ENCODE peak calls at places on chromosomes 3 and 15, in five cellular contexts. Q is fibroblast of lung; A is psoas muscle; L is cardiac muscle cell; H is CD8-positive, alpha-beta memory T cell. K is an unnamed sample. For H3K4me1 and H3K27me3, the result is how much of the 10 kb centered on the place peaks cover.

GRCh38 chr3:77348244-77348855 is 308.5 kb downstream of the ROBO2 start:
- DNase-seq in Q (peak), A (no peak), H (no peak), L (peak), K (no peak)

GRCh38 chr15:82133251-82133650 is 87.4 kb upstream of the MEX3B start:
- DNase-seq in A (no peak), Q (peak), H (no peak), L (no peak), K (no peak)

GRCh38 chr3:59654120-59654952 is 604.5 kb upstream of the CFAP20DC start:
- DNase-seq in A (peak), L (peak), Q (peak), H (no peak), K (peak)

GRCh38 chr3:157920804-157921203 is 185.4 kb downstream of the SHOX2 start:
- DNase-seq in L (no peak), A (no peak), Q (no peak), H (no peak), K (no peak)

GRCh38 chr3:36944012-36944640 is 728 bp downstream of the TRANK1 start:
- DNase-seq in L (peak), H (peak), Q (peak), A (peak), K (peak)

GRCh38 chr3:50259432-50260026 is 9.4 kb upstream of the SEMA3B start:
- DNase-seq in A (no peak), L (no peak), H (no peak), Q (no peak), K (no peak)

GRCh38 chr3:55282994-55283393 is 204.1 kb downstream of the WNT5A start:
- DNase-seq in Q (no peak), L (no peak), H (no peak), A (no peak), K (no peak)

GRCh38 chr15:44308415-44308814 is 19.9 kb downstream of the GOLM2 start:
- DNase-seq in Q (no peak), A (no peak), H (no peak), L (no peak), K (no peak)

GRCh38 chr3:192571197-192571791 is 156.0 kb downstream of the FGF12 start:
- DNase-seq in H (no peak), L (peak), A (peak), Q (peak), K (peak)

GRCh38 chr3:190217081-190217480 is 96.4 kb upstream of the P3H2 start:
- DNase-seq in A (no peak), L (peak), Q (peak), H (no peak), K (no peak)

GRCh38 chr15:55587321-55588069 is 650 bp downstream of the PYGO1 start:
- DNase-seq in L (peak), H (no peak), Q (peak), A (peak), K (peak)

GRCh38 chr3:115330406-115330805 is 183.3 kb upstream of the ZBTB20 start:
- DNase-seq in L (peak), H (no peak), A (no peak), Q (peak), K (no peak)

GRCh38 chr15:65818927-65819562 is 27.0 kb upstream of the DENND4A start:
- DNase-seq in A (no peak), H (peak), L (peak), Q (no peak), K (no peak)

GRCh38 chr3:188936597-188937107 is 235.1 kb upstream of the TPRG1 start:
- DNase-seq in A (no peak), H (no peak), Q (no peak), L (no peak), K (no peak)

GRCh38 chr3:195064300-195064931 is 206.5 kb downstream of the XXYLT1 start:
- DNase-seq in Q (peak), H (no peak), L (no peak), A (no peak), K (peak)

GRCh38 chr3:128285042-128285924 is 132.0 kb downstream of the EEFSEC start:
- DNase-seq in A (no peak), L (no peak), Q (no peak), H (no peak), K (no peak)

GRCh38 chr3:125165189-125165947 is 47.2 kb downstream of the SLC12A8 start:
- DNase-seq in H (no peak), Q (peak), A (peak), L (peak), K (peak)

GRCh38 chr15:75454471-75455418 is 3.3 kb upstream of the SIN3A start:
- DNase-seq in Q (no peak), L (no peak), H (peak), A (peak), K (peak)

GRCh38 chr3:65893631-65894030 is 145.1 kb downstream of the MAGI1 start:
- DNase-seq in Q (no peak), A (no peak), H (no peak), L (no peak), K (no peak)

GRCh38 chr15:67089218-67090193 is 24.1 kb downstream of the SMAD3 start:
- DNase-seq in A (no peak), H (no peak), L (peak), Q (no peak), K (no peak)

GRCh38 chr3:129016366-129016724 is 15.2 kb downstream of the EFCC1 start:
- DNase-seq in L (no peak), H (peak), A (no peak), Q (no peak), K (no peak)

GRCh38 chr15:68249058-68249713 is 19.7 kb upstream of the CLN6 start:
- DNase-seq in Q (no peak), H (no peak), A (no peak), L (no peak), K (no peak)

GRCh38 chr3:12574656-12575055 is 17.8 kb downstream of the MKRN2 start:
- DNase-seq in L (peak), Q (peak), A (no peak), H (no peak), K (peak)

GRCh38 chr3:49906004-49906860 is 2.6 kb upstream of the MST1R start:
- DNase-seq in A (peak), L (peak), H (peak), Q (peak), K (peak)

GRCh38 chr3:57098418-57099310 is 38.2 kb downstream of the SPATA12 start:
- DNase-seq in Q (no peak), H (no peak), A (no peak), L (no peak), K (no peak)

GRCh38 chr3:121443456-121443855 is 102.3 kb downstream of the POLQ start:
- DNase-seq in Q (peak), L (peak), H (no peak), A (no peak), K (no peak)

GRCh38 chr3:37183375-37183831 is 9.0 kb upstream of the LRRFIP2 start:
- DNase-seq in H (no peak), A (no peak), Q (peak), L (peak), K (no peak)

GRCh38 chr3:101687142-101687931 is 819 bp upstream of the RPL24 start:
- DNase-seq in L (no peak), H (no peak), A (no peak), Q (no peak), K (no peak)

GRCh38 chr3:101861978-101862421 is 12.7 kb downstream of the NFKBIZ start:
- DNase-seq in Q (no peak), A (no peak), H (no peak), L (peak), K (no peak)

GRCh38 chr3:183142199-183142598 is 20.3 kb downstream of the LAMP3 start:
- DNase-seq in A (no peak), Q (no peak), L (peak), H (no peak), K (no peak)

GRCh38 chr3:24490151-24490550 is 4.5 kb downstream of the THRB start:
- DNase-seq in H (no peak), A (peak), Q (peak), L (peak), K (peak)

GRCh38 chr3:152202976-152203626 is 65.6 kb upstream of the MBNL1 start:
- DNase-seq in L (peak), A (no peak), H (no peak), Q (peak), K (no peak)

GRCh38 chr3:149706905-149707304 is 45.4 kb downstream of the COMMD2 start:
- DNase-seq in A (no peak), Q (peak), H (no peak), L (peak), K (no peak)
- H3K4me1 ChIP-seq in A (under half), Q (under half), H (under half), L (under half), K (under half)

GRCh38 chr3:54228806-54229205 is 106.5 kb downstream of the CACNA2D3 start:
- DNase-seq in A (no peak), L (no peak), Q (no peak), H (no peak), K (no peak)

GRCh38 chr3:54217828-54218227 is 95.5 kb downstream of the CACNA2D3 start:
- DNase-seq in Q (no peak), L (no peak), A (no peak), H (no peak), K (no peak)

GRCh38 chr3:54222318-54222717 is 100.0 kb downstream of the CACNA2D3 start:
- DNase-seq in L (no peak), A (no peak), H (no peak), Q (no peak), K (no peak)

GRCh38 chr3:54225841-54226528 is 103.6 kb downstream of the CACNA2D3 start:
- DNase-seq in A (no peak), Q (no peak), H (no peak), L (peak), K (no peak)

GRCh38 chr3:54223063-54223462 is 100.7 kb downstream of the CACNA2D3 start:
- DNase-seq in L (no peak), A (no peak), Q (no peak), H (no peak), K (no peak)
- H3K27ac ChIP-seq in L (no peak), A (no peak), Q (no peak), H (no peak), K (no peak)

GRCh38 chr15:79086814-79087213 is 3.8 kb downstream of the RASGRF1 start:
- DNase-seq in L (no peak), Q (no peak), A (no peak), H (no peak), K (no peak)
- H3K27me3 ChIP-seq in L (half or more), Q (under half), A (half or more), H (under half), K (under half)

DNA sequence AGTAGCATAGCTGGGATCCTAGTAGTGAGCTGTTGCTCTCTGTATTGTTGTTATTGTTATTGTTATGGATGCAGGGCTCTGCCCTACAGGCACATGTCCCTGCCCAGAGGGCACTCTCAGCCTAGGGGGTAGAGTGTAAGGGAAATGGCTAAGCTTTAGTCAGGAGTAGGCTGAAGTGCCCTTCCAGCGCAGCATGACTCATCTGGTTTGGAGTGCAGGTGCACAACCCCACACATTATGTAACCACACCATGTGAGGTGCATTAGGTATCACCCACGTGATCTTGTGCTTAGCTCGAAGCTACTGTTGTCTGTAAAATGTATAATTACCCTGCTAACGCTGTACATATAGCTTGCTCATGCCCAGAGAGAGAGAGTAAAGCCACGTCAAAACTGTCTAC is 48.3 kb upstream of the TIPARP start:
- DNase-seq in L (no peak), H (no peak), A (no peak), Q (no peak), K (no peak)
- H3K4me1 ChIP-seq in L (under half), H (under half), A (under half), Q (under half), K (under half)

GRCh38 chr3:141181819-141182218 is 49.8 kb upstream of the PXYLP1 start:
- DNase-seq in Q (no peak), H (no peak), A (no peak), L (no peak), K (no peak)

GRCh38 chr3:141176775-141177174 is 54.9 kb upstream of the PXYLP1 start:
- DNase-seq in H (no peak), A (no peak), Q (no peak), L (no peak), K (no peak)

GRCh38 chr3:141183606-141184005 is 48.0 kb upstream of the PXYLP1 start:
- DNase-seq in A (no peak), Q (no peak), H (no peak), L (no peak), K (no peak)

GRCh38 chr3:141181191-141181590 is 50.4 kb upstream of the PXYLP1 start:
- DNase-seq in Q (no peak), L (no peak), A (no peak), H (no peak), K (no peak)

GRCh38 chr3:141179983-141180382 is 51.6 kb upstream of the PXYLP1 start:
- DNase-seq in L (no peak), A (no peak), Q (no peak), H (no peak), K (no peak)
- H3K27ac ChIP-seq in L (no peak), A (no peak), Q (no peak), H (no peak), K (no peak)

DNA sequence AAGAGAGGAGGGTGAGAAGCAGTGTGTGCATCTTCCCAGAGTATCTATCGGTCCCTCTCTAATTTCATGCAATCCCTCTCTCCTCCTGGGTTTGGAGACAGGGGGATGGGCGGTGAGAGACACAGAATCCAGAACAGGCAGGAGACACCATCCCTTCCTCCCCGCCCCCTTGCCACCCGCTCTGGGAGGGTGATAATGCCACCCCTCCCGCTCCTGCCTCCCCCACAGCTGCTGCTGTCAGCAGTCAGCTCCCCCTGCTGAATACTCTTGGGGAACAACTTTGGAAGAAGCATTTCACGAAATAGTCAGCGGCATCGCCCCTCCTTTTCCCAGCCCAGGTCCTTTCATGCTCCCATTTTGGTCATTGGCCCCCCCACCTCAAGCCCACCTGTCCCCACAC is 34.0 kb downstream of the SEMA5B start:
- DNase-seq in Q (no peak), A (no peak), L (no peak), H (no peak), K (no peak)
- H3K27me3 ChIP-seq in Q (under half), A (under half), L (under half), H (under half), K (under half)

GRCh38 chr3:160379628-160380214 is 19.3 kb downstream of the IFT80 start:
- DNase-seq in L (no peak), H (no peak), Q (no peak), A (no peak), K (no peak)
- H3K4me1 ChIP-seq in L (under half), H (under half), Q (under half), A (under half), K (under half)

DNA sequence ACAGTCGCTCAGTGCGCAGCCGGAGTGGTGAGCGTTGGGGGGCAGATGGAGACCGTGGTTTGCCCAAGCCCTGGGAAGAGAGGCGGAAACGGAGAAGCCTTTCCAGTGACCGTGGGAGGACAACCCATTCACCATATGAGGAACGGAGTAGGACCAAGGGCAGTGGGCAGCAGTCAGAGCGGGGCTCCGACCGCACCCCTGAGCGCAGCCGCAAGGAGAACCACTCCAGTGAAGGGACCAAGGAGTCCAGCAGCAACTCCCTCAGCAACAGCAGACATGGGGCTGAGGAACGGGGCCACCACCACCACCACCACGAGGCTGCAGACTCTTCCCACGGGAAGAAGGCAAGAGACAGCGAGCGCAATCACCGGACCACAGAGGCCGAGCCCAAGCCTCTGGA is 2.0 kb downstream of the RBM15B start:
- DNase-seq in H (no peak), A (no peak), Q (no peak), L (no peak), K (no peak)
- H3K27ac ChIP-seq in H (no peak), A (no peak), Q (no peak), L (no peak), K (no peak)

DNA sequence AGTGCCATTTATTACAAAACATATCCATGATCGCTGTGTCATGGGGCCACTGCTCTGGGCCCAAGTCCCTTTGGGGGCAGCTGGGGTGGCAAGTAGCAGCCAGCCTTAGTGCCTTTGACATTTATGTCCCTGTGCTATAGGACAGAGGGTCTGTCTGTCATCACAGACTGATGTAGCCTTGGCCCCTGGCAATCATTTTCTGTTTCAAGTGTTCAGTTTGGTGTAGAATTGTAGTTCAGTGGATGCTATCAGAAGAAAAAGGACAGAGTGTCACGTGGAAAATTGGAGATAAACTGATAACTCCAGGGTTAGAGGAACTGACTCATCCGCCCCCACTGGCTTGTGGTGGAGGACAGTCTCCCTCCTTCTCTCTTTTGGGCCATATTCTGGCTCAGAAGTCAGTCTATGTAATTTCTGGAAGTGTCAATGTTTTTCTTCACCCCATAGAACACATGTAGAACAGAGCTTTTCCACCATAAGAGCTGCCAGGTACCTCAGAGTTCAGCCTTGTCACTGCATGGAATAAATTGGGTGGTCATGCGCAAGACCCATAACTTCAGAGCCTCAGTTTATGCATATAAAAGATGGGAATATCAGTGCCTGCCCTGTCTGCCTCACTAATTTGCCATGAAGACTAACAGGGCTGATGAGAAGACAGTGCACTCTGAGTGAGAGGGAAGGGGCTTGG is 4.5 kb upstream of the MRPS22 start:
- DNase-seq in H (no peak), Q (no peak), L (peak), A (no peak), K (no peak)
- H3K27me3 ChIP-seq in H (under half), Q (under half), L (half or more), A (under half), K (under half)

K was measured in right cardiac atrium.